ENCODE peak calls at places on chromosomes 5 and 9, in six cellular contexts. K is AG10803, S is body of pancreas, B is fibroblast of pulmonary artery, A is nephron progenitor cell, R is heart left ventricle. J is an unnamed sample.

GRCh38 chr5:172644229-172644628 is 3.2 kb downstream of the NEURL1B start:
- DNase-seq in K (no peak), S (no peak), B (no peak), A (no peak), R (no peak), J (no peak)

GRCh38 chr5:148469446-148470062 is 85.8 kb downstream of the FBXO38 start:
- DNase-seq in K (peak; percentile 61), S (peak; percentile 16), B (peak; percentile 91), A (no peak), R (peak; percentile 44), J (no peak)

GRCh38 chr9:14323083-14323968 is 9.4 kb upstream of the NFIB start:
- DNase-seq in K (no peak), S (no peak), B (no peak), A (no peak), R (no peak), J (no peak)

GRCh38 chr5:138981606-138982005 is 106.5 kb upstream of the LRRTM2 start:
- DNase-seq in K (peak; percentile 50), S (no peak), B (peak; percentile 18), A (no peak), R (no peak), J (no peak)

GRCh38 chr5:10831416-10831815 is 70.4 kb upstream of the DAP start:
- DNase-seq in K (peak; percentile 93), S (no peak), B (peak; percentile 30), A (no peak), R (no peak), J (no peak)

GRCh38 chr9:94802795-94803194 is 76.3 kb downstream of the AOPEP start:
- DNase-seq in K (peak; percentile 72), S (no peak), B (no peak), A (no peak), R (no peak), J (no peak)

GRCh38 chr5:18466731-18467130 is 832.5 kb downstream of the TAF11L14 start:
- DNase-seq in K (no peak), S (no peak), B (no peak), A (no peak), R (no peak), J (no peak)

GRCh38 chr9:35136866-35137265 is 21.2 kb upstream of the ATOSB start:
- DNase-seq in K (no peak), S (no peak), B (peak; percentile 4), A (no peak), R (no peak), J (no peak)

GRCh38 chr5:67289763-67290521 is 93.3 kb upstream of the CD180 start:
- DNase-seq in K (peak; percentile 57), S (peak; percentile 17), B (peak; percentile 55), A (no peak), R (no peak), J (no peak)

GRCh38 chr5:3601060-3601710 is 5.6 kb downstream of the IRX1 start:
- DNase-seq in K (no peak), S (no peak), B (no peak), A (no peak), R (no peak), J (no peak)

GRCh38 chr5:135571210-135571609 is 7.6 kb downstream of the CXCL14 start:
- DNase-seq in K (no peak), S (no peak), B (no peak), A (no peak), R (no peak), J (no peak)

GRCh38 chr9:126152622-126153362 is 173.8 kb upstream of the MVB12B start:
- DNase-seq in K (no peak), S (no peak), B (no peak), A (no peak), R (no peak), J (no peak)

GRCh38 chr5:139453683-139454567 is 8.6 kb downstream of the ECSCR start:
- DNase-seq in K (no peak), S (no peak), B (no peak), A (no peak), R (no peak), J (no peak)

GRCh38 chr9:105421154-105421553 is 26.7 kb upstream of the FSD1L start:
- DNase-seq in K (no peak), S (no peak), B (no peak), A (no peak), R (no peak), J (no peak)

GRCh38 chr9:105419981-105420597 is 27.7 kb upstream of the FSD1L start:
- DNase-seq in K (no peak), S (no peak), B (no peak), A (no peak), R (no peak), J (no peak)

GRCh38 chr9:105416840-105417239 is 31.0 kb upstream of the FSD1L start:
- DNase-seq in K (no peak), S (no peak), B (no peak), A (no peak), R (no peak), J (no peak)

GRCh38 chr9:105415344-105415980 is 32.4 kb upstream of the FSD1L start:
- DNase-seq in K (peak; percentile 34), S (peak; percentile 73), B (peak; percentile 70), A (peak; percentile 76), R (no peak), J (peak; percentile 18)

GRCh38 chr9:105418588-105419108 is 29.2 kb upstream of the FSD1L start:
- DNase-seq in K (no peak), S (no peak), B (no peak), A (no peak), R (no peak), J (no peak)
- TF ChIP-seq CTCF in K (no peak), S (no peak), B (no peak), A (no peak), R (no peak), J (no peak)

GRCh38 chr9:134327671-134328231 is 1.5 kb downstream of the RXRA start:
- DNase-seq in K (no peak), S (no peak), B (no peak), A (no peak), R (peak; percentile 25), J (no peak)

GRCh38 chr9:134326754-134327526 is 685 bp downstream of the RXRA start:
- DNase-seq in K (peak; percentile 23), S (peak; percentile 42), B (no peak), A (peak; percentile 56), R (peak; percentile 42), J (no peak)

GRCh38 chr9:134324359-134325095 is 1.7 kb upstream of the RXRA start:
- DNase-seq in K (peak; percentile 50), S (peak; percentile 10), B (no peak), A (no peak), R (peak; percentile 38), J (no peak)

GRCh38 chr9:134325096-134325812 is 1.0 kb upstream of the RXRA start:
- DNase-seq in K (peak; percentile 53), S (peak; percentile 61), B (peak; percentile 40), A (peak; percentile 59), R (peak; percentile 61), J (no peak)

DNA sequence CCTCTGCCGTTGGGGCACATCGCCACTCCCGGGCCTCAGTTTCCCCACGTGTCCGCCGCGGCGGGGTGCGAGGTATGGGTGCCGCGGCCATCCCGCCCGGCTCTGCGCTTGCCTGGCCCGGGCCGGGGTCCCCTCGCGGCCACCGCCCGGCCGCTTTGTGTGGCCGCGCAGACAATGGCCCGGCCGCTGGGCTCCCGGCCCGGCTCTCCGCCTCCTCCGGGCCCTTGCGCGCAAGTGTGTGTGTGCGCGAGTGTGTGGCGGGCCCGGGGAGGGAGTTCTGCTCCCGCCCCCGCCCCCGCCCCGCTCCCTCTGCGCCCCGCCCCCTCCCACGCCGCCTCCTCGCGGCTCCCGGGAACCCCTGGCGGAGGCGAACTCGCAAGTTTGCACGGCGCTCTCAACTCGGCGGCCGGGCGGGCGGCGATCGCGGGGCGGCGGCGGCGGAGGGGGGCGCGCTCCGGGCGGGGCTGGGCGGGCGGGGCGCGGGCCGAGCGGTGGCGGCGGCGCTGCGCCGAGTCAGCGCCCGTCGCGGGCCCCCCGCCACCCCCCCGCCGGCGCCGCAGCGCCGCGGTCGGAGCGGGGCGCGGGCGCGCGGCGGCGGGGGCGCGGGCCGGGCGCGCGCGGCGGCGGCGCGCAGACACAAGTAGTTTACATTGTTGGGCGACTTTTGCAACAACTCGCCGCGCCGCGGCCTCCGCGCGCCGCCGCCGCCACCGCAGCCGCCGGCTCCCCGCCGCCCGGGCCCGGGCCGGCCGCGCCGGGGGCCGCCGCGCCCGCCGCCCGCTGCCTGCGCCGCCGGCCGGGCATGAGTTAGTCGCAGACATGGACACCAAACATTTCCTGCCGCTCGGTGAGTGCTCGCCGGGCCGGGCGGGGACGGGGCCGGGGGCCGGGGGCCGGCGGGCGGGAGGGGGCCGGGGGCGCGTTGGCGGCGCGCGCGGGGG is at the start of gene RXRA:
- DNase-seq in K (peak; percentile 92), S (peak; percentile 89), B (peak; percentile 85), A (peak; percentile 87), R (peak; percentile 86), J (peak; percentile 58)
- TF ChIP-seq CTCF in K (peak; percentile 21), S (no peak), B (no peak), A (no peak), R (no peak), J (no peak)

GRCh38 chr9:135221951-135222631 is 134.6 kb downstream of the OLFM1 start:
- DNase-seq in K (no peak), S (peak; percentile 37), B (no peak), A (no peak), R (peak; percentile 20), J (no peak)
- TF ChIP-seq CTCF in K (no peak), S (peak; percentile 25), B (no peak), A (peak; percentile 20), R (no peak), J (no peak)

DNA sequence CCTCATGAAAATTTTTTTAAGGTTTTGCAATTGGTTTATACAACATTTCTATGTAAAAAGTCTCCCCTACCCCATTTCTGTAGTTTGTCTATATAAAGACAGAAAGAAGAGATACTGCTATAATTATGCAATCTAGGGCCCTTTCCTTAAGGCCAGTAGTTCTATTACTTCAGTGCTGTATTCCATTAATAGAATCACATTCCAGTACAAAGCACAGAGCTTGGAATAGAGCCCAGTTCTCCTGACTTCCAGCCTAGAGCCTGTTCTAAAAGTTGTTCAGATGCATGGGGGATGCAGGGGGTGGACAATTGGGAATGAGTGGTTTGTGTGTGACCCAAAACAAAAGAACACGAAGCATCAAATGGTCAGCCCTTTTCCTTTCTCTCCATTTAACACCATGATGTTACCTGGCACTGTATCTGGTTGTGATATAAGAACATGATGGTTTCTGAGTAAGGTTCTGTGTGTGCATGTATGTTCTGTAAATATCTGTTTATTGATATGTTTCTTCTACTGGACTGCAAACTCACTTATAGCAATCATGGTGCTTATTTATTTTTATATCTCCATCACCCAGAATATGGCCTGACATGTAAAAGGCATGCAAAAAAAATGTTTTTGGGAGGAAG is 8.2 kb upstream of the GRAMD2B start:
- DNase-seq in K (peak; percentile 80), S (peak; percentile 17), B (peak; percentile 86), A (no peak), R (peak; percentile 40), J (no peak)
- TF ChIP-seq CTCF in K (no peak), S (no peak), B (no peak), A (no peak), R (no peak), J (no peak)

J was measured in activated B cell treated with CpG ODN at 0.5 μM for 24 hours.